ENCODE peak calls at places on chromosomes 4 and X, in four cellular contexts. One of them, this sample, is unnamed.

GRCh38 chr4:98606879-98607278 is 51.5 kb downstream of the TSPAN5 start:
- DNase-seq in chondrocyte: no peak
- DNase-seq in lung: no peak
- DNase-seq in GM13977: no peak
- DNase-seq in this sample: no peak

GRCh38 chr4:4267981-4268380 is 20.0 kb upstream of the TMEM128 start:
- DNase-seq in chondrocyte: no peak
- DNase-seq in lung: no peak
- DNase-seq in GM13977: no peak
- DNase-seq in this sample: no peak

GRCh38 chr4:19266566-19266965 is 985.1 kb upstream of the SLIT2 start:
- DNase-seq in chondrocyte: no peak
- DNase-seq in lung: no peak
- DNase-seq in GM13977: no peak
- DNase-seq in this sample: no peak

GRCh38 chr4:78938474-78938867 is 767 bp downstream of the PAQR3 start:
- DNase-seq in chondrocyte: no peak
- DNase-seq in lung: no peak
- DNase-seq in GM13977: no peak
- DNase-seq in this sample: no peak

GRCh38 chrX:118117069-118117405 is 427 bp upstream of the KLHL13 start:
- DNase-seq in chondrocyte: no peak
- DNase-seq in lung: no peak
- DNase-seq in GM13977: no peak
- DNase-seq in this sample: no peak

GRCh38 chr4:113404846-113405245 is 355.4 kb downstream of the ANK2 start:
- DNase-seq in chondrocyte: no peak
- DNase-seq in lung: no peak
- DNase-seq in GM13977: no peak
- DNase-seq in this sample: no peak

GRCh38 chrX:9019151-9019550 is 14.8 kb downstream of the FAM9B start:
- DNase-seq in chondrocyte: no peak
- DNase-seq in lung: no peak
- DNase-seq in GM13977: no peak
- DNase-seq in this sample: no peak

GRCh38 chrX:413322-414201 is 26.9 kb upstream of the PPP2R3B start:
- DNase-seq in chondrocyte: peak
- DNase-seq in lung: no peak
- DNase-seq in GM13977: no peak
- DNase-seq in this sample: no peak

GRCh38 chr4:139528377-139529005 is 27.5 kb downstream of the SETD7 start:
- DNase-seq in chondrocyte: no peak
- DNase-seq in lung: peak
- DNase-seq in GM13977: peak
- DNase-seq in this sample: no peak

GRCh38 chrX:13489451-13489850 is 80.0 kb upstream of the EGFL6 start:
- DNase-seq in chondrocyte: no peak
- DNase-seq in lung: peak
- DNase-seq in GM13977: no peak
- DNase-seq in this sample: peak

GRCh38 chr4:23023121-23023520 is 330.4 kb downstream of the GBA3 start:
- DNase-seq in chondrocyte: no peak
- DNase-seq in lung: no peak
- DNase-seq in GM13977: no peak
- DNase-seq in this sample: no peak

GRCh38 chrX:52082578-52082977 is 13.6 kb upstream of the MAGED4B start:
- DNase-seq in chondrocyte: no peak
- DNase-seq in lung: no peak
- DNase-seq in GM13977: no peak
- DNase-seq in this sample: no peak

GRCh38 chr4:108762559-108763225 is at the start of gene ETNPPL:
- DNase-seq in chondrocyte: no peak
- DNase-seq in lung: no peak
- DNase-seq in GM13977: no peak
- DNase-seq in this sample: peak

GRCh38 chr4:11720292-11720691 is 291.6 kb upstream of the HS3ST1 start:
- DNase-seq in chondrocyte: no peak
- DNase-seq in lung: no peak
- DNase-seq in GM13977: peak
- DNase-seq in this sample: no peak

GRCh38 chrX:125131146-125131545 is 188.5 kb upstream of the TEX13C start:
- DNase-seq in chondrocyte: no peak
- DNase-seq in lung: no peak
- DNase-seq in GM13977: no peak
- DNase-seq in this sample: no peak

GRCh38 chr4:143384381-143384994 is 47.8 kb downstream of the GAB1 start:
- DNase-seq in chondrocyte: no peak
- DNase-seq in lung: peak
- DNase-seq in GM13977: no peak
- DNase-seq in this sample: no peak

GRCh38 chr4:86919824-86920223 is 15.0 kb upstream of the AFF1 start:
- DNase-seq in chondrocyte: no peak
- DNase-seq in lung: no peak
- DNase-seq in GM13977: no peak
- DNase-seq in this sample: no peak

GRCh38 chr4:21879187-21879586 is 69.4 kb downstream of the KCNIP4 start:
- DNase-seq in chondrocyte: no peak
- DNase-seq in lung: no peak
- DNase-seq in GM13977: no peak
- DNase-seq in this sample: no peak

GRCh38 chrX:123817288-123817894 is 42.5 kb upstream of the XIAP start:
- DNase-seq in chondrocyte: no peak
- DNase-seq in lung: no peak
- DNase-seq in GM13977: no peak
- DNase-seq in this sample: no peak

GRCh38 chr4:1307951-1308735 is 18.5 kb downstream of the MAEA start:
- DNase-seq in chondrocyte: peak
- DNase-seq in lung: no peak
- DNase-seq in GM13977: no peak
- DNase-seq in this sample: no peak

GRCh38 chr4:26000274-26000950 is 86.4 kb downstream of the SMIM20 start:
- DNase-seq in chondrocyte: no peak
- DNase-seq in lung: no peak
- DNase-seq in GM13977: no peak
- DNase-seq in this sample: no peak

GRCh38 chr4:15906024-15906443 is 32.5 kb downstream of the FGFBP1 start:
- DNase-seq in chondrocyte: no peak
- DNase-seq in lung: peak
- DNase-seq in GM13977: no peak
- DNase-seq in this sample: peak

GRCh38 chr4:69617083-69617694 is 22.3 kb downstream of the UGT2A2 start:
- DNase-seq in chondrocyte: no peak
- DNase-seq in lung: no peak
- DNase-seq in GM13977: no peak
- DNase-seq in this sample: no peak

GRCh38 chrX:22520128-22520828 is 247.6 kb downstream of the CBLL2 start:
- DNase-seq in chondrocyte: no peak
- DNase-seq in lung: no peak
- DNase-seq in GM13977: no peak
- DNase-seq in this sample: no peak

GRCh38 chr4:140223056-140223810 is 69.2 kb upstream of the MAML3 start:
- DNase-seq in chondrocyte: no peak
- DNase-seq in lung: no peak
- DNase-seq in GM13977: no peak
- DNase-seq in this sample: no peak

GRCh38 chrX:133414399-133415275 is 652 bp downstream of the GPC4 start:
- DNase-seq in chondrocyte: peak
- DNase-seq in lung: no peak
- DNase-seq in GM13977: no peak
- DNase-seq in this sample: peak

GRCh38 chr4:125489952-125490690 is 175.4 kb downstream of the FAT4 start:
- DNase-seq in chondrocyte: no peak
- DNase-seq in lung: no peak
- DNase-seq in GM13977: no peak
- DNase-seq in this sample: no peak

GRCh38 chr4:151532001-151532708 is 123.2 kb downstream of the FHIP1A start:
- DNase-seq in chondrocyte: no peak
- DNase-seq in lung: no peak
- DNase-seq in GM13977: no peak
- DNase-seq in this sample: no peak

GRCh38 chr4:179415016-179415841 is 1973.0 kb upstream of the AGA start:
- DNase-seq in chondrocyte: no peak
- DNase-seq in lung: no peak
- DNase-seq in GM13977: no peak
- DNase-seq in this sample: no peak

GRCh38 chr4:23934223-23934622 is 44.4 kb upstream of the PPARGC1A start:
- DNase-seq in chondrocyte: no peak
- DNase-seq in lung: no peak
- DNase-seq in GM13977: no peak
- DNase-seq in this sample: no peak

GRCh38 chrX:46913710-46914109 is 1.5 kb downstream of the JADE3 start:
- DNase-seq in chondrocyte: no peak
- DNase-seq in lung: no peak
- DNase-seq in GM13977: no peak
- DNase-seq in this sample: peak

GRCh38 chr4:187478292-187479205 is 517.0 kb upstream of the ZFP42 start:
- DNase-seq in chondrocyte: no peak
- DNase-seq in lung: no peak
- DNase-seq in GM13977: no peak
- DNase-seq in this sample: no peak

GRCh38 chr4:86972997-86973396 is 38.2 kb downstream of the AFF1 start:
- DNase-seq in chondrocyte: no peak
- DNase-seq in lung: peak
- DNase-seq in GM13977: no peak
- DNase-seq in this sample: peak

GRCh38 chr4:101885574-101885973 is 95.0 kb downstream of the BANK1 start:
- DNase-seq in chondrocyte: no peak
- DNase-seq in lung: no peak
- DNase-seq in GM13977: no peak
- DNase-seq in this sample: no peak

GRCh38 chr4:48602763-48603162 is 112.7 kb downstream of the ZAR1 start:
- DNase-seq in chondrocyte: no peak
- DNase-seq in lung: no peak
- DNase-seq in GM13977: no peak
- DNase-seq in this sample: no peak

GRCh38 chr4:184534511-184535391 is 60.4 kb upstream of the IRF2 start:
- DNase-seq in chondrocyte: no peak
- DNase-seq in lung: no peak
- DNase-seq in GM13977: peak
- DNase-seq in this sample: no peak